ENCODE peak calls at places on chromosomes 1 and 21, in four cellular contexts. O is SW480, I is AG09319, J is A172. Q is an unnamed sample.

GRCh38 chr1:66542314-66542713 is 8.4 kb downstream of the SGIP1 start:
- DNase-seq in O (no peak), I (no peak), J (no peak), Q (no peak)

GRCh38 chr1:44723496-44724407 is 7.2 kb downstream of the RNU5D-1 start:
- DNase-seq in O (no peak), I (no peak), J (no peak), Q (no peak)

GRCh38 chr1:56773341-56774066 is 45.7 kb downstream of the FYB2 start:
- DNase-seq in O (no peak), I (no peak), J (no peak), Q (no peak)

GRCh38 chr1:6771568-6771825 is 13.8 kb upstream of the CAMTA1 start:
- DNase-seq in O (no peak), I (no peak), J (no peak), Q (no peak)

GRCh38 chr1:226964611-226965486 is 24.8 kb downstream of the COQ8A start:
- DNase-seq in O (no peak), I (no peak), J (no peak), Q (no peak)

GRCh38 chr21:37430184-37430821 is 63.7 kb downstream of the DYRK1A start:
- DNase-seq in O (no peak), I (no peak), J (no peak), Q (no peak)

GRCh38 chr1:47465605-47466004 is 27.8 kb downstream of the FOXD2 start:
- DNase-seq in O (no peak), I (no peak), J (no peak), Q (no peak)

GRCh38 chr1:34163792-34164509 is 1.1 kb downstream of the CSMD2 start:
- DNase-seq in O (no peak), I (no peak), J (no peak), Q (no peak)

GRCh38 chr1:156860639-156861423 is at the start of gene NTRK1:
- DNase-seq in O (peak; percentile 27), I (no peak), J (no peak), Q (peak; percentile 18)

GRCh38 chr21:44455524-44456206 is 355 bp downstream of the LRRC3 start:
- DNase-seq in O (peak; percentile 79), I (no peak), J (no peak), Q (peak; percentile 19)

GRCh38 chr1:211737115-211738035 is 62.0 kb upstream of the NEK2 start:
- DNase-seq in O (no peak), I (no peak), J (no peak), Q (no peak)

GRCh38 chr1:79633456-79633855 is 626.9 kb upstream of the ADGRL4 start:
- DNase-seq in O (no peak), I (peak; percentile 19), J (peak; percentile 14), Q (no peak)

GRCh38 chr1:229098361-229098760 is 172.6 kb upstream of the RAB4A start:
- DNase-seq in O (no peak), I (no peak), J (no peak), Q (no peak)

GRCh38 chr1:167054946-167055630 is 35.1 kb downstream of the GPA33 start:
- DNase-seq in O (no peak), I (no peak), J (peak; percentile 25), Q (no peak)

GRCh38 chr21:44322621-44323325 is 16.4 kb downstream of the CFAP410 start:
- DNase-seq in O (no peak), I (no peak), J (no peak), Q (no peak)

GRCh38 chr1:4801192-4801924 is 146.9 kb downstream of the AJAP1 start:
- DNase-seq in O (no peak), I (no peak), J (no peak), Q (no peak)

GRCh38 chr21:42429021-42429420 is 25.3 kb downstream of the UBASH3A start:
- DNase-seq in O (no peak), I (no peak), J (no peak), Q (no peak)

GRCh38 chr1:59124166-59124565 is 172.7 kb upstream of the FGGY start:
- DNase-seq in O (no peak), I (no peak), J (no peak), Q (no peak)

GRCh38 chr1:117985239-117985638 is 55.7 kb downstream of the WDR3 start:
- DNase-seq in O (no peak), I (no peak), J (no peak), Q (no peak)

GRCh38 chr1:203467550-203467921 is 8.1 kb upstream of the PRELP start:
- DNase-seq in O (no peak), I (no peak), J (no peak), Q (no peak)

GRCh38 chr1:91036894-91037829 is 15.3 kb upstream of the ZNF644 start:
- DNase-seq in O (no peak), I (no peak), J (no peak), Q (no peak)